ENCODE peak calls at places on chromosomes 5 and 9, in nine cellular contexts. One of them, this sample, is unnamed.
A peak's percentile ranks its signal among the peaks of the same experiment; 100 is the strongest.

GRCh38 chr9:124521142-124521541 is 13.9 kb upstream of the NR5A1 start:
- DNase-seq in GM23338: no peak
- DNase-seq in left ventricle myocardium inferior: no peak
- DNase-seq in Peyer's patch: no peak
- DNase-seq in endothelial cell of umbilical vein: no peak
- DNase-seq in DND-41: no peak
- DNase-seq in stomach: no peak
- DNase-seq in heart right ventricle: no peak
- DNase-seq in CD8-positive, alpha-beta T cell: no peak
- DNase-seq in this sample: no peak

GRCh38 chr9:87684627-87685204 is 41.2 kb upstream of the CTSL start:
- DNase-seq in stomach: peak; percentile 59
- DNase-seq in left ventricle myocardium inferior: no peak
- DNase-seq in endothelial cell of umbilical vein: peak; percentile 30
- DNase-seq in GM23338: peak; percentile 83
- DNase-seq in CD8-positive, alpha-beta T cell: no peak
- DNase-seq in DND-41: no peak
- DNase-seq in heart right ventricle: peak; percentile 24
- DNase-seq in Peyer's patch: peak; percentile 75
- DNase-seq in this sample: no peak

GRCh38 chr9:134932171-134932570 is 14.5 kb upstream of the FCN1 start:
- DNase-seq in Peyer's patch: no peak
- DNase-seq in DND-41: no peak
- DNase-seq in endothelial cell of umbilical vein: no peak
- DNase-seq in GM23338: no peak
- DNase-seq in CD8-positive, alpha-beta T cell: no peak
- DNase-seq in heart right ventricle: no peak
- DNase-seq in left ventricle myocardium inferior: no peak
- DNase-seq in stomach: no peak
- DNase-seq in this sample: no peak

GRCh38 chr9:100589582-100589981 is 11.7 kb downstream of the CAVIN4 start:
- DNase-seq in GM23338: no peak
- DNase-seq in Peyer's patch: no peak
- DNase-seq in CD8-positive, alpha-beta T cell: no peak
- DNase-seq in endothelial cell of umbilical vein: peak; percentile 81
- DNase-seq in DND-41: no peak
- DNase-seq in heart right ventricle: no peak
- DNase-seq in left ventricle myocardium inferior: no peak
- DNase-seq in stomach: no peak
- DNase-seq in this sample: no peak

GRCh38 chr5:9557696-9558095 is 11.8 kb upstream of the SEMA5A start:
- DNase-seq in endothelial cell of umbilical vein: no peak
- DNase-seq in heart right ventricle: no peak
- DNase-seq in stomach: no peak
- DNase-seq in Peyer's patch: no peak
- DNase-seq in GM23338: no peak
- DNase-seq in DND-41: no peak
- DNase-seq in CD8-positive, alpha-beta T cell: no peak
- DNase-seq in left ventricle myocardium inferior: no peak
- DNase-seq in this sample: no peak

GRCh38 chr5:166671818-166672217 is 1619.6 kb upstream of the WWC1 start:
- DNase-seq in GM23338: peak; percentile 28
- DNase-seq in endothelial cell of umbilical vein: no peak
- DNase-seq in left ventricle myocardium inferior: no peak
- DNase-seq in Peyer's patch: no peak
- DNase-seq in stomach: no peak
- DNase-seq in CD8-positive, alpha-beta T cell: no peak
- DNase-seq in heart right ventricle: no peak
- DNase-seq in DND-41: no peak
- DNase-seq in this sample: no peak

GRCh38 chr9:94805585-94805984 is 79.1 kb downstream of the AOPEP start:
- DNase-seq in Peyer's patch: peak; percentile 50
- DNase-seq in stomach: no peak
- DNase-seq in CD8-positive, alpha-beta T cell: no peak
- DNase-seq in heart right ventricle: no peak
- DNase-seq in DND-41: no peak
- DNase-seq in GM23338: no peak
- DNase-seq in left ventricle myocardium inferior: no peak
- DNase-seq in endothelial cell of umbilical vein: peak; percentile 96
- DNase-seq in this sample: no peak

GRCh38 chr9:79447760-79448159 is 124.0 kb upstream of the TLE4 start:
- DNase-seq in endothelial cell of umbilical vein: no peak
- DNase-seq in CD8-positive, alpha-beta T cell: no peak
- DNase-seq in stomach: no peak
- DNase-seq in Peyer's patch: no peak
- DNase-seq in heart right ventricle: no peak
- DNase-seq in DND-41: no peak
- DNase-seq in GM23338: no peak
- DNase-seq in left ventricle myocardium inferior: no peak
- DNase-seq in this sample: no peak

GRCh38 chr9:13324988-13325387 is 45.5 kb upstream of the MPDZ start:
- DNase-seq in CD8-positive, alpha-beta T cell: no peak
- DNase-seq in Peyer's patch: no peak
- DNase-seq in left ventricle myocardium inferior: no peak
- DNase-seq in heart right ventricle: no peak
- DNase-seq in GM23338: no peak
- DNase-seq in stomach: no peak
- DNase-seq in endothelial cell of umbilical vein: peak; percentile 55
- DNase-seq in DND-41: no peak
- DNase-seq in this sample: no peak

GRCh38 chr5:120655828-120656435 is 191.8 kb downstream of the PRR16 start:
- DNase-seq in heart right ventricle: no peak
- DNase-seq in Peyer's patch: peak; percentile 48
- DNase-seq in DND-41: peak; percentile 48
- DNase-seq in GM23338: peak; percentile 51
- DNase-seq in left ventricle myocardium inferior: no peak
- DNase-seq in CD8-positive, alpha-beta T cell: no peak
- DNase-seq in endothelial cell of umbilical vein: peak; percentile 19
- DNase-seq in stomach: peak; percentile 27
- DNase-seq in this sample: no peak

GRCh38 chr9:86723351-86723750 is 224.0 kb downstream of the GAS1 start:
- DNase-seq in endothelial cell of umbilical vein: no peak
- DNase-seq in heart right ventricle: no peak
- DNase-seq in stomach: no peak
- DNase-seq in DND-41: peak; percentile 78
- DNase-seq in GM23338: no peak
- DNase-seq in left ventricle myocardium inferior: no peak
- DNase-seq in CD8-positive, alpha-beta T cell: no peak
- DNase-seq in Peyer's patch: no peak
- DNase-seq in this sample: no peak

GRCh38 chr5:136924490-136924889 is 559.1 kb upstream of the TRPC7 start:
- DNase-seq in DND-41: no peak
- DNase-seq in endothelial cell of umbilical vein: no peak
- DNase-seq in Peyer's patch: no peak
- DNase-seq in heart right ventricle: no peak
- DNase-seq in GM23338: peak; percentile 34
- DNase-seq in left ventricle myocardium inferior: no peak
- DNase-seq in stomach: no peak
- DNase-seq in CD8-positive, alpha-beta T cell: no peak
- DNase-seq in this sample: no peak

GRCh38 chr5:150109921-150110320 is 23.6 kb upstream of the CSF1R start:
- DNase-seq in DND-41: no peak
- DNase-seq in Peyer's patch: no peak
- DNase-seq in stomach: no peak
- DNase-seq in GM23338: peak; percentile 32
- DNase-seq in heart right ventricle: no peak
- DNase-seq in endothelial cell of umbilical vein: no peak
- DNase-seq in CD8-positive, alpha-beta T cell: no peak
- DNase-seq in left ventricle myocardium inferior: no peak
- DNase-seq in this sample: no peak
- TF ChIP-seq CTCF in DND-41: no peak
- TF ChIP-seq CTCF in Peyer's patch: no peak
- TF ChIP-seq CTCF in stomach: no peak
- TF ChIP-seq CTCF in GM23338: no peak
- TF ChIP-seq CTCF in heart right ventricle: no peak
- TF ChIP-seq CTCF in endothelial cell of umbilical vein: no peak
- TF ChIP-seq CTCF in CD8-positive, alpha-beta T cell: no peak
- TF ChIP-seq CTCF in left ventricle myocardium inferior: no peak
- TF ChIP-seq CTCF in this sample: no peak

GRCh38 chr5:78509884-78510769 is 138.4 kb downstream of the LHFPL2 start:
- DNase-seq in Peyer's patch: peak; percentile 83
- DNase-seq in left ventricle myocardium inferior: peak; percentile 81
- DNase-seq in GM23338: peak; percentile 84
- DNase-seq in DND-41: peak; percentile 18
- DNase-seq in stomach: peak; percentile 85
- DNase-seq in heart right ventricle: peak; percentile 63
- DNase-seq in CD8-positive, alpha-beta T cell: no peak
- DNase-seq in endothelial cell of umbilical vein: peak; percentile 60
- DNase-seq in this sample: no peak
- TF ChIP-seq CTCF in Peyer's patch: no peak
- TF ChIP-seq CTCF in left ventricle myocardium inferior: peak; percentile 46
- TF ChIP-seq CTCF in GM23338: peak; percentile 48
- TF ChIP-seq CTCF in DND-41: no peak
- TF ChIP-seq CTCF in stomach: no peak
- TF ChIP-seq CTCF in heart right ventricle: no peak
- TF ChIP-seq CTCF in CD8-positive, alpha-beta T cell: no peak
- TF ChIP-seq CTCF in endothelial cell of umbilical vein: no peak
- TF ChIP-seq CTCF in this sample: no peak

GRCh38 chr5:173278641-173279040 is 43.6 kb upstream of the NKX2-5 start:
- DNase-seq in stomach: no peak
- DNase-seq in left ventricle myocardium inferior: peak; percentile 65
- DNase-seq in DND-41: no peak
- DNase-seq in CD8-positive, alpha-beta T cell: no peak
- DNase-seq in endothelial cell of umbilical vein: no peak
- DNase-seq in Peyer's patch: no peak
- DNase-seq in GM23338: no peak
- DNase-seq in heart right ventricle: peak; percentile 60
- DNase-seq in this sample: no peak

GRCh38 chr5:173282916-173283315 is 45.3 kb downstream of the STC2 start:
- DNase-seq in GM23338: no peak
- DNase-seq in endothelial cell of umbilical vein: no peak
- DNase-seq in Peyer's patch: no peak
- DNase-seq in stomach: no peak
- DNase-seq in left ventricle myocardium inferior: no peak
- DNase-seq in DND-41: no peak
- DNase-seq in CD8-positive, alpha-beta T cell: no peak
- DNase-seq in heart right ventricle: no peak
- DNase-seq in this sample: no peak

GRCh38 chr5:173279166-173279565 is 44.2 kb upstream of the NKX2-5 start:
- DNase-seq in endothelial cell of umbilical vein: no peak
- DNase-seq in left ventricle myocardium inferior: no peak
- DNase-seq in DND-41: no peak
- DNase-seq in Peyer's patch: no peak
- DNase-seq in stomach: no peak
- DNase-seq in CD8-positive, alpha-beta T cell: no peak
- DNase-seq in heart right ventricle: no peak
- DNase-seq in GM23338: no peak
- DNase-seq in this sample: no peak

GRCh38 chr5:173283318-173284288 is 44.6 kb downstream of the STC2 start:
- DNase-seq in stomach: peak; percentile 80
- DNase-seq in endothelial cell of umbilical vein: peak; percentile 62
- DNase-seq in left ventricle myocardium inferior: peak; percentile 82
- DNase-seq in heart right ventricle: peak; percentile 73
- DNase-seq in GM23338: peak; percentile 93
- DNase-seq in CD8-positive, alpha-beta T cell: peak; percentile 68
- DNase-seq in DND-41: no peak
- DNase-seq in Peyer's patch: peak; percentile 59
- DNase-seq in this sample: peak; percentile 90

DNA sequence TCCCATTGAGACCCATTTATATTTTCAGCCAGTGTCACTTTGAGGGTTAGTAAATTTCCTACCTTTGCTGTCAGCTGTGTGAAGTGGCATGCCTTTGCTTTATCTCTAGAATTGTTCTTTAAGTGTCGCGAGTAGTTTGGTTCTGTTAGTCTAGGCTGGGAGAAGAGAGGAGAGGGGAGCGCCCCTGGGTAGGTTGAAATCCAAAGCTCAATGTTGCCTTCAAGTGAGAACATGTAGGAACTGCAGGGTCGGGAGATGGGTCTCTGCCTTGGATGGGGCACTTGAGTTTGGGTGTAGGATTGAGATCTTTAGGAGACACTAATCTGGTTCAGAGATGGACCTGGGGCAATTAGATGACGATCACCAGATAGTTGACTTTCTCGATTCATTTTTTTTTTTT is 46.3 kb downstream of the STC2 start:
- DNase-seq in Peyer's patch: no peak
- DNase-seq in stomach: no peak
- DNase-seq in DND-41: no peak
- DNase-seq in CD8-positive, alpha-beta T cell: no peak
- DNase-seq in GM23338: peak; percentile 85
- DNase-seq in endothelial cell of umbilical vein: no peak
- DNase-seq in heart right ventricle: peak; percentile 36
- DNase-seq in left ventricle myocardium inferior: no peak
- DNase-seq in this sample: no peak
- TF ChIP-seq CTCF in Peyer's patch: no peak
- TF ChIP-seq CTCF in stomach: no peak
- TF ChIP-seq CTCF in DND-41: peak; percentile 24
- TF ChIP-seq CTCF in CD8-positive, alpha-beta T cell: no peak
- TF ChIP-seq CTCF in GM23338: peak; percentile 80
- TF ChIP-seq CTCF in endothelial cell of umbilical vein: peak; percentile 4
- TF ChIP-seq CTCF in heart right ventricle: peak; percentile 59
- TF ChIP-seq CTCF in left ventricle myocardium inferior: peak; percentile 61
- TF ChIP-seq CTCF in this sample: peak; percentile 59

DNA sequence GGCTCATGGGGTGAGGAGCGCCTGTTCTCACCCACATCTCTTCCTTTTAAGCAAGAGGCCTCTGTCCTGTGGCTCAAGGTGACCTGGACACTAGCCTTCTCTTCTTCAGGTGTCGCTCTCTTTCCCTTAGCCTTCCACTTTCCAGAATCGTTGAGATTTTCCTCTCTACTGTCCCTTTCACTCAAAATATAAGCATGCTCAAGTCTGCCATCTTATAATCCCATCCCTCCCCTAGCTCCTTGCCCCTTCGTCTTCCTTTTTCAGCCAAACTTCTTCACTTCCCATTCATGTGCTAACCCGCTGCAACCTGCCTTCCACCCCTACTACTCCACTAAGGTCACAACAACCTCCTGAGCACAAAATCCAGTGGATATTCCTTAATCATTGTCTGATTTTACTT is 13.1 kb downstream of the PTGR1 start:
- DNase-seq in DND-41: no peak
- DNase-seq in CD8-positive, alpha-beta T cell: no peak
- DNase-seq in heart right ventricle: no peak
- DNase-seq in endothelial cell of umbilical vein: no peak
- DNase-seq in left ventricle myocardium inferior: no peak
- DNase-seq in Peyer's patch: no peak
- DNase-seq in GM23338: no peak
- DNase-seq in stomach: no peak
- DNase-seq in this sample: no peak
- TF ChIP-seq CTCF in DND-41: no peak
- TF ChIP-seq CTCF in CD8-positive, alpha-beta T cell: no peak
- TF ChIP-seq CTCF in heart right ventricle: no peak
- TF ChIP-seq CTCF in endothelial cell of umbilical vein: no peak
- TF ChIP-seq CTCF in left ventricle myocardium inferior: no peak
- TF ChIP-seq CTCF in Peyer's patch: no peak
- TF ChIP-seq CTCF in GM23338: no peak
- TF ChIP-seq CTCF in stomach: no peak
- TF ChIP-seq CTCF in this sample: no peak

DNA sequence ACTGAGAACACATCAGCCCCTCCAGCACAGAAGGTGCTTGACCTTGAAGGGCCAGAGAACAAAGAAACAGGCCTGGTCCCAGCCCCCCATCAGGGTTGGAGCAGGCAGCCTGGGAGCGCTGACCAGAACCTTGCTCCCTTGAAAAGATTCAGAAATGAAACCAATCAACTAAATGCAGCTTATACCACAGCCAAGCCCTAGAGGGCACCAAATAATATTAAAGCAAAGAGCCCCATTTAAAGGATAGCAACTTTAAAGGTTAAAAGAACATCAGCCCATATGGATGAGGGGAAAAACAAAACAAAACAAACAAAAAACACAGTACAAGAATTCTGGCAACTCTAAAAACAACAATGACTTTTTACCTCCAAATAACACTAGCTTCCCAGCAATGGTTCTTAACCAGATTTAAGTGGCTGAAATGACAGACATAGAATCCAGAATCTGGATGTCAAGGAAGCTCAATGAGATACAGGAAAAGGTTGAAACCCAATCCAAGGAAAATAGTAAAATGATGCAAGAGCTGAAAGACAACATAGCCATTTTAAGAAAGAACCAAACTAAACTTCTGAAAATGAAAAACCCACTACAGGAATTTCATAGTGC is 471.9 kb downstream of the MTRR start:
- DNase-seq in CD8-positive, alpha-beta T cell: no peak
- DNase-seq in left ventricle myocardium inferior: no peak
- DNase-seq in heart right ventricle: no peak
- DNase-seq in endothelial cell of umbilical vein: no peak
- DNase-seq in stomach: no peak
- DNase-seq in Peyer's patch: no peak
- DNase-seq in GM23338: peak; percentile 53
- DNase-seq in DND-41: peak; percentile 10
- DNase-seq in this sample: no peak
- TF ChIP-seq CTCF in CD8-positive, alpha-beta T cell: no peak
- TF ChIP-seq CTCF in left ventricle myocardium inferior: peak; percentile 60
- TF ChIP-seq CTCF in heart right ventricle: peak; percentile 52
- TF ChIP-seq CTCF in endothelial cell of umbilical vein: no peak
- TF ChIP-seq CTCF in stomach: peak; percentile 38
- TF ChIP-seq CTCF in Peyer's patch: peak; percentile 18
- TF ChIP-seq CTCF in GM23338: peak; percentile 75
- TF ChIP-seq CTCF in DND-41: peak; percentile 75
- TF ChIP-seq CTCF in this sample: peak; percentile 69

This sample was measured in osteocyte.